ENCODE peak calls at places on chromosomes 2 and 18, in eight cellular contexts. X is AG04450, Q is PC-3, D is bronchial epithelial cell, H is heart left ventricle, R is H1, S is tibial nerve, L is breast epithelium. I is an unnamed sample.

GRCh38 chr18:48803518-48803917 is 147.2 kb downstream of the SMAD7 start:
- DNase-seq in D (no peak), X (no peak), Q (no peak), H (no peak), S (no peak), L (no peak), R (peak; percentile 37), I (no peak)

GRCh38 chr2:237053066-237053465 is 32.6 kb upstream of the COPS8 start:
- DNase-seq in D (peak; percentile 8), Q (no peak), L (no peak), H (no peak), S (no peak), X (no peak), R (no peak), I (no peak)

GRCh38 chr2:240896394-240896793 is 438 bp upstream of the MAB21L4 start:
- DNase-seq in Q (no peak), D (no peak), S (no peak), L (no peak), H (no peak), X (no peak), R (no peak), I (no peak)

GRCh38 chr18:75244914-75245313 is 34.3 kb downstream of the TSHZ1 start:
- DNase-seq in D (no peak), S (no peak), H (no peak), R (no peak), L (no peak), X (no peak), Q (no peak), I (no peak)

GRCh38 chr2:238469155-238469554 is 42.4 kb downstream of the ASB1 start:
- DNase-seq in Q (no peak), L (no peak), H (no peak), X (no peak), S (no peak), R (no peak), D (no peak), I (no peak)

GRCh38 chr2:85998071-85998991 is 107.4 kb downstream of the POLR1A start:
- DNase-seq in L (no peak), H (peak; percentile 40), S (peak; percentile 60), D (no peak), X (peak; percentile 33), R (no peak), Q (no peak), I (no peak)

GRCh38 chr18:56987236-56987635 is 159.7 kb upstream of the BOD1L2 start:
- DNase-seq in S (no peak), L (no peak), D (no peak), Q (no peak), X (no peak), H (no peak), R (no peak), I (no peak)

GRCh38 chr2:179440642-179441251 is 176.1 kb upstream of the SESTD1 start:
- DNase-seq in X (no peak), Q (peak; percentile 76), R (no peak), S (no peak), D (peak; percentile 38), L (no peak), H (no peak), I (no peak)

GRCh38 chr2:180753809-180754761 is 226.3 kb upstream of the UBE2E3 start:
- DNase-seq in H (no peak), D (peak; percentile 89), Q (peak; percentile 71), L (no peak), X (peak; percentile 10), S (no peak), R (no peak), I (no peak)

GRCh38 chr18:10170375-10170774 is 256.6 kb downstream of the VAPA start:
- DNase-seq in Q (no peak), D (peak; percentile 10), L (no peak), S (no peak), R (no peak), H (no peak), X (no peak), I (no peak)

GRCh38 chr2:197986977-197987376 is 182.6 kb downstream of the PLCL1 start:
- DNase-seq in L (no peak), D (no peak), R (no peak), Q (no peak), H (no peak), S (no peak), X (no peak), I (no peak)

GRCh38 chr2:186424265-186424664 is 61.8 kb upstream of the ZC3H15 start:
- DNase-seq in D (no peak), Q (no peak), H (no peak), S (no peak), X (no peak), L (no peak), R (no peak), I (no peak)

GRCh38 chr2:119156105-119156890 is 2.3 kb downstream of the C1QL2 start:
- DNase-seq in Q (no peak), D (peak; percentile 11), X (no peak), H (no peak), R (peak; percentile 77), S (no peak), L (no peak), I (peak; percentile 86)

GRCh38 chr2:219886615-219887014 is 259.2 kb downstream of the SLC4A3 start:
- DNase-seq in D (peak; percentile 58), S (no peak), X (no peak), Q (peak; percentile 75), H (no peak), R (no peak), L (no peak), I (peak; percentile 51)

GRCh38 chr2:190532581-190532980 is 1.9 kb downstream of the NEMP2 start:
- DNase-seq in Q (no peak), D (no peak), S (no peak), L (no peak), R (no peak), X (no peak), H (no peak), I (no peak)
- H3K4me3 ChIP-seq in Q (no peak overlapping the region), D (no peak overlapping the region), S (no peak overlapping the region), L (no peak overlapping the region), R (no peak overlapping the region), X (no peak overlapping the region), H (no peak overlapping the region), I (no peak overlapping the region)

GRCh38 chr2:70964596-70965386 is 13.6 kb upstream of the ANKRD53 start:
- DNase-seq in S (peak; percentile 46), D (peak; percentile 30), L (peak; percentile 29), R (peak; percentile 92), X (peak; percentile 29), Q (no peak), H (peak; percentile 47), I (peak; percentile 93)
- H3K27me3 ChIP-seq in S (peaks cover 20% of the 10 kb centered on the region), D (no peaks in the 10 kb centered on the region), L (no peaks in the 10 kb centered on the region), R (peaks cover 20% of the 10 kb centered on the region), X (peaks cover 9% of the 10 kb centered on the region), Q (no peaks in the 10 kb centered on the region), H (peaks cover 38% of the 10 kb centered on the region), I (peaks cover 44% of the 10 kb centered on the region)

GRCh38 chr2:142722569-142722968 is 154.9 kb upstream of the KYNU start:
- DNase-seq in X (peak; percentile 37), S (no peak), R (no peak), Q (no peak), D (no peak), L (no peak), H (no peak), I (no peak)

GRCh38 chr2:142721015-142721414 is 156.4 kb upstream of the KYNU start:
- DNase-seq in X (no peak), L (no peak), R (no peak), H (no peak), D (no peak), S (no peak), Q (no peak), I (peak; percentile 21)

GRCh38 chr2:142724186-142724585 is 153.3 kb upstream of the KYNU start:
- DNase-seq in R (no peak), H (no peak), L (no peak), X (no peak), D (no peak), Q (no peak), S (no peak), I (no peak)

GRCh38 chr2:142723236-142723635 is 154.2 kb upstream of the KYNU start:
- DNase-seq in S (no peak), H (no peak), Q (no peak), R (no peak), L (no peak), X (no peak), D (no peak), I (no peak)

GRCh38 chr2:142722086-142722485 is 155.4 kb upstream of the KYNU start:
- DNase-seq in R (no peak), Q (no peak), X (no peak), H (no peak), L (no peak), D (no peak), S (no peak), I (no peak)
- H3K4me3 ChIP-seq in R (no peak overlapping the region), Q (no peak overlapping the region), X (no peak overlapping the region), H (no peak overlapping the region), L (no peak overlapping the region), D (no peak overlapping the region), S (no peak overlapping the region), I (no peak overlapping the region)

GRCh38 chr18:79866889-79867574 is 69.3 kb downstream of the KCNG2 start:
- DNase-seq in R (no peak), D (peak; percentile 5), H (no peak), X (no peak), L (no peak), S (peak; percentile 4), Q (peak; percentile 71), I (peak; percentile 30)
- H3K27me3 ChIP-seq in R (no peaks in the 10 kb centered on the region), D (no peaks in the 10 kb centered on the region), H (peaks cover 30% of the 10 kb centered on the region), X (peaks cover 7% of the 10 kb centered on the region), L (peaks cover 10% of the 10 kb centered on the region), S (no peaks in the 10 kb centered on the region), Q (peaks cover 6% of the 10 kb centered on the region), I (no peaks in the 10 kb centered on the region)

GRCh38 chr2:113176696-113177355 is 3.1 kb downstream of the PSD4 start:
- DNase-seq in R (no peak), S (no peak), X (no peak), H (no peak), L (no peak), D (no peak), Q (no peak), I (no peak)
- H3K4me3 ChIP-seq in R (no peak overlapping the region), S (no peak overlapping the region), X (no peak overlapping the region), H (no peak overlapping the region), L (no peak overlapping the region), D (no peak overlapping the region), Q (no peak overlapping the region), I (no peak overlapping the region)

DNA sequence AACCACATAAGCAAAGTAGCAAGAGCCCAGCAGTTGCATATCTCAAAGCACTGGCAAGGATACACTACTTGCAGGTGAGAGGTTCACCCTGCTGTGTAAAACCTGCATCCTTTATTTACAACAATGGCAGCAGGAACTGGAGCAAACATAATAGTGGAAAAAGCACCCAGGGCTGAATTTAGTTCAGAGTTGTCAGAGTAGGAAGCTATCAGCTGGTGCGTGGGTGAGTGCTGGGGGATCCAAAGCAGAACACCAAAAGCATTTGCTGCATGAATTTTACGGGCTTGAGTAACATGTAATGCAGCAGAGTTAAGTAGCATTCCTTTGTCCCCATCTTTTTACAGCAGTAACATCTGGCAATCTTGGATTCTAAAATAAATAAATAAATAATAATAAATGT is 73.5 kb upstream of the SRD5A2 start:
- DNase-seq in Q (no peak), D (no peak), H (peak; percentile 22), L (no peak), X (no peak), R (no peak), S (no peak), I (no peak)
- H3K27me3 ChIP-seq in Q (peaks cover 60% of the 10 kb centered on the region), D (peaks cover 3% of the 10 kb centered on the region), H (no peaks in the 10 kb centered on the region), L (no peaks in the 10 kb centered on the region), X (no peaks in the 10 kb centered on the region), R (no peaks in the 10 kb centered on the region), S (no peaks in the 10 kb centered on the region), I (no peaks in the 10 kb centered on the region)